ENCODE peak calls at places on chromosome 10, in six cellular contexts. A, L, M, S, X and K are unnamed samples.
A peak's percentile ranks its signal among the peaks of the same experiment; 100 is the strongest.

GRCh38 chr10:77993612-77994011 is 35.7 kb downstream of the POLR3A start:
- DNase-seq in A (no peak), L (no peak), M (no peak), S (no peak), X (no peak), K (no peak)

GRCh38 chr10:35236739-35237138 is 99.6 kb upstream of the CCNY start:
- DNase-seq in A (no peak), L (no peak), M (no peak), S (no peak), X (no peak), K (no peak)

GRCh38 chr10:18005445-18005780 is 53.7 kb downstream of the SLC39A12 start:
- DNase-seq in A (no peak), L (no peak), M (no peak), S (no peak), X (no peak), K (no peak)

GRCh38 chr10:19816420-19817250 is at the start of gene PLXDC2:
- DNase-seq in A (no peak), L (peak; percentile 1), M (no peak), S (no peak), X (peak; percentile 56), K (no peak)

GRCh38 chr10:3955493-3955892 is 170.5 kb upstream of the KLF6 start:
- DNase-seq in A (no peak), L (no peak), M (no peak), S (no peak), X (no peak), K (no peak)

GRCh38 chr10:30870926-30871325 is 160.7 kb downstream of the ZNF438 start:
- DNase-seq in A (no peak), L (peak; percentile 1), M (no peak), S (no peak), X (no peak), K (no peak)

GRCh38 chr10:86642499-86642898 is 11.8 kb upstream of the OPN4 start:
- DNase-seq in A (no peak), L (no peak), M (no peak), S (no peak), X (no peak), K (no peak)

GRCh38 chr10:6995846-6996245 is 415.0 kb downstream of the SFMBT2 start:
- DNase-seq in A (no peak), L (no peak), M (no peak), S (no peak), X (no peak), K (no peak)

GRCh38 chr10:86363184-86363832 is 3.3 kb downstream of the GRID1 start:
- DNase-seq in A (no peak), L (no peak), M (no peak), S (no peak), X (peak; percentile 61), K (peak; percentile 78)

GRCh38 chr10:120479506-120479905 is 22.5 kb downstream of the PLPP4 start:
- DNase-seq in A (no peak), L (no peak), M (no peak), S (no peak), X (no peak), K (no peak)